ENCODE peak calls at places on chromosomes 3 and 15, in five cellular contexts. R, M, Y, D and J are unnamed samples.

GRCh38 chr3:153379516-153379915 is 217.5 kb downstream of the RAP2B start:
- DNase-seq in R (no peak), M (no peak), Y (no peak), D (no peak), J (no peak)

GRCh38 chr3:151775314-151776258 is 38.3 kb upstream of the AADAC start:
- DNase-seq in R (no peak), M (no peak), Y (no peak), D (no peak), J (no peak)

GRCh38 chr3:15064299-15064834 is 748 bp downstream of the MRPS25 start:
- DNase-seq in R (no peak), M (peak; percentile 6), Y (peak; percentile 34), D (peak; percentile 18), J (peak; percentile 25)

GRCh38 chr15:39127925-39128617 is 452.8 kb upstream of the THBS1 start:
- DNase-seq in R (no peak), M (no peak), Y (peak; percentile 95), D (peak; percentile 16), J (no peak)

GRCh38 chr3:64916192-64916798 is 228.5 kb upstream of the ADAMTS9 start:
- DNase-seq in R (peak; percentile 11), M (no peak), Y (no peak), D (no peak), J (no peak)

GRCh38 chr3:177973241-177973840 is 562.9 kb upstream of the KCNMB2 start:
- DNase-seq in R (no peak), M (no peak), Y (peak; percentile 43), D (no peak), J (no peak)

GRCh38 chr15:70605606-70606410 is 157.6 kb downstream of the UACA start:
- DNase-seq in R (no peak), M (no peak), Y (peak; percentile 82), D (peak; percentile 31), J (no peak)

GRCh38 chr15:63348392-63348791 is 33.3 kb downstream of the CA12 start:
- DNase-seq in R (no peak), M (no peak), Y (peak; percentile 56), D (no peak), J (no peak)

GRCh38 chr3:31943041-31943440 is 38.0 kb downstream of the OSBPL10 start:
- DNase-seq in R (no peak), M (no peak), Y (no peak), D (no peak), J (no peak)

GRCh38 chr3:123119802-123120201 is 53.0 kb downstream of the PDIA5 start:
- DNase-seq in R (no peak), M (no peak), Y (no peak), D (no peak), J (peak; percentile 83)

GRCh38 chr3:120348065-120348980 is 831 bp downstream of the LRRC58 start:
- DNase-seq in R (peak; percentile 59), M (peak; percentile 23), Y (peak; percentile 21), D (peak; percentile 11), J (peak; percentile 89)

GRCh38 chr3:128479558-128480086 is 12.9 kb upstream of the DNAJB8 start:
- DNase-seq in R (no peak), M (no peak), Y (no peak), D (no peak), J (no peak)

GRCh38 chr15:81014446-81015093 is 13.8 kb downstream of the TLNRD1 start:
- DNase-seq in R (no peak), M (no peak), Y (peak; percentile 34), D (no peak), J (no peak)

GRCh38 chr15:98745179-98745578 is 96.8 kb downstream of the IGF1R start:
- DNase-seq in R (no peak), M (no peak), Y (no peak), D (no peak), J (no peak)

GRCh38 chr15:101084801-101085200 is 165.6 kb downstream of the LRRK1 start:
- DNase-seq in R (no peak), M (no peak), Y (no peak), D (no peak), J (no peak)

GRCh38 chr3:119145500-119146167 is at the start of gene TEX55:
- DNase-seq in R (no peak), M (no peak), Y (peak; percentile 56), D (peak; percentile 62), J (peak; percentile 83)

GRCh38 chr3:6799264-6799915 is 61.5 kb upstream of the GRM7 start:
- DNase-seq in R (no peak), M (peak; percentile 16), Y (peak; percentile 8), D (peak; percentile 61), J (peak; percentile 63)

GRCh38 chr15:79180318-79180717 is 89.7 kb upstream of the RASGRF1 start:
- DNase-seq in R (no peak), M (no peak), Y (no peak), D (no peak), J (no peak)

GRCh38 chr3:37466660-37467359 is 292.4 kb upstream of the LRRFIP2 start:
- DNase-seq in R (peak; percentile 95), M (no peak), Y (no peak), D (no peak), J (peak; percentile 73)

GRCh38 chr3:105791919-105792786 is 76.7 kb downstream of the CBLB start:
- DNase-seq in R (no peak), M (no peak), Y (peak; percentile 100), D (no peak), J (no peak)

GRCh38 chr15:44215594-44215993 is 20.5 kb upstream of the FRMD5 start:
- DNase-seq in R (no peak), M (no peak), Y (peak; percentile 90), D (no peak), J (no peak)

GRCh38 chr3:169453256-169454059 is 210.1 kb downstream of the MECOM start:
- DNase-seq in R (peak; percentile 16), M (no peak), Y (no peak), D (no peak), J (peak; percentile 86)

GRCh38 chr3:157782236-157782635 is 279.0 kb upstream of the VEPH1 start:
- DNase-seq in R (no peak), M (no peak), Y (peak; percentile 64), D (no peak), J (no peak)

GRCh38 chr3:51673181-51673801 is 2.2 kb downstream of the TEX264 start:
- DNase-seq in R (no peak), M (no peak), Y (no peak), D (peak; percentile 39), J (peak; percentile 9)

GRCh38 chr3:133464573-133464972 is 64.7 kb downstream of the BFSP2 start:
- DNase-seq in R (no peak), M (no peak), Y (peak; percentile 44), D (peak; percentile 76), J (peak; percentile 48)

GRCh38 chr3:34019158-34019557 is 220.7 kb downstream of the PDCD6IP start:
- DNase-seq in R (no peak), M (no peak), Y (no peak), D (no peak), J (no peak)

GRCh38 chr3:17336291-17336690 is 406.1 kb downstream of the TBC1D5 start:
- DNase-seq in R (no peak), M (no peak), Y (peak; percentile 3), D (no peak), J (no peak)

GRCh38 chr3:198080521-198081384 is 120.7 kb downstream of the LMLN start:
- DNase-seq in R (no peak), M (peak; percentile 55), Y (peak; percentile 51), D (peak; percentile 95), J (peak; percentile 77)

GRCh38 chr3:25907081-25907480 is 117.2 kb downstream of the OXSM start:
- DNase-seq in R (no peak), M (no peak), Y (no peak), D (no peak), J (no peak)

GRCh38 chr15:74593122-74593521 is 22.5 kb upstream of the CLK3 start:
- DNase-seq in R (no peak), M (no peak), Y (no peak), D (no peak), J (no peak)

GRCh38 chr15:83843511-83843910 is 189.6 kb downstream of the ADAMTSL3 start:
- DNase-seq in R (no peak), M (no peak), Y (peak; percentile 96), D (no peak), J (no peak)

GRCh38 chr3:11576453-11576852 is 67.3 kb downstream of the VGLL4 start:
- DNase-seq in R (no peak), M (no peak), Y (peak; percentile 29), D (no peak), J (no peak)

GRCh38 chr3:88596451-88596850 is 446.7 kb downstream of the C3orf38 start:
- DNase-seq in R (no peak), M (no peak), Y (no peak), D (no peak), J (no peak)

GRCh38 chr3:16433701-16434151 is 79.8 kb downstream of the RFTN1 start:
- DNase-seq in R (no peak), M (no peak), Y (no peak), D (no peak), J (no peak)

GRCh38 chr3:10594915-10595314 is 89.5 kb upstream of the ATP2B2 start:
- DNase-seq in R (no peak), M (peak; percentile 17), Y (peak; percentile 46), D (peak; percentile 96), J (peak; percentile 18)

GRCh38 chr3:150329408-150329807 is 78.7 kb upstream of the TSC22D2 start:
- DNase-seq in R (no peak), M (no peak), Y (peak; percentile 33), D (no peak), J (no peak)

GRCh38 chr3:195540526-195540925 is 2.6 kb downstream of the PPP1R2 start:
- DNase-seq in R (no peak), M (no peak), Y (no peak), D (no peak), J (peak; percentile 85)